ENCODE peak calls at places on chromosome 3, in eight cellular contexts. D, O, X, R, W, L, C and E are unnamed samples.

GRCh38 chr3:21041621-21042020 is 709.4 kb downstream of the ZNF385D start:
- DNase-seq in C (no peak), X (no peak), L (no peak), D (no peak), O (no peak), R (no peak), W (no peak), E (no peak)

GRCh38 chr3:170639003-170639402 is 53.1 kb upstream of the SLC7A14 start:
- DNase-seq in R (no peak), D (no peak), X (no peak), L (no peak), C (no peak), W (no peak), O (no peak), E (no peak)

GRCh38 chr3:162729686-162730085 is 1233.1 kb downstream of the OTOL1 start:
- DNase-seq in L (no peak), D (no peak), W (peak), R (no peak), O (no peak), C (no peak), X (no peak), E (no peak)

GRCh38 chr3:145383416-145383815 is 777.6 kb downstream of the PLOD2 start:
- DNase-seq in D (no peak), X (no peak), O (no peak), L (no peak), C (no peak), R (no peak), W (no peak), E (no peak)

GRCh38 chr3:46524008-46524407 is 26.2 kb downstream of the RTP3 start:
- DNase-seq in O (no peak), D (no peak), L (no peak), X (no peak), C (no peak), R (no peak), W (no peak), E (no peak)

GRCh38 chr3:194109192-194109863 is 26.6 kb upstream of the HES1 start:
- DNase-seq in O (no peak), C (no peak), L (no peak), X (no peak), W (no peak), R (no peak), D (no peak), E (no peak)

GRCh38 chr3:174710622-174711021 is 148.5 kb upstream of the NAALADL2 start:
- DNase-seq in C (no peak), O (no peak), L (peak), D (no peak), W (peak), X (no peak), R (no peak), E (no peak)

GRCh38 chr3:52313774-52314188 is 2.3 kb upstream of the DNAH1 start:
- DNase-seq in X (no peak), D (no peak), R (no peak), L (no peak), C (peak), O (no peak), W (peak), E (no peak)

GRCh38 chr3:57194641-57195040 is 5.1 kb downstream of the HESX1 start:
- DNase-seq in L (no peak), O (no peak), X (no peak), W (no peak), D (no peak), C (no peak), R (no peak), E (no peak)

GRCh38 chr3:81311321-81311720 is 450.1 kb downstream of the GBE1 start:
- DNase-seq in R (no peak), D (no peak), X (no peak), W (no peak), C (no peak), O (no peak), L (no peak), E (no peak)

GRCh38 chr3:23659274-23659673 is 146.5 kb upstream of the UBE2E1 start:
- DNase-seq in L (no peak), C (peak), O (no peak), D (no peak), R (no peak), X (no peak), W (no peak), E (no peak)

GRCh38 chr3:124351430-124352142 is 359.7 kb upstream of the ROPN1 start:
- DNase-seq in D (peak), X (no peak), C (peak), L (peak), R (peak), O (no peak), W (peak), E (no peak)

GRCh38 chr3:3005345-3005744 is 104.8 kb downstream of the IL5RA start:
- DNase-seq in L (no peak), C (no peak), X (no peak), D (no peak), W (no peak), O (no peak), R (no peak), E (no peak)

GRCh38 chr3:45513041-45513440 is 81.5 kb upstream of the LIMD1 start:
- DNase-seq in W (no peak), L (no peak), C (no peak), R (no peak), O (no peak), D (no peak), X (no peak), E (no peak)

GRCh38 chr3:125652349-125652748 is 57.1 kb upstream of the OSBPL11 start:
- DNase-seq in O (no peak), R (no peak), W (no peak), C (no peak), L (no peak), X (no peak), D (no peak), E (no peak)

GRCh38 chr3:88742066-88742465 is 365.4 kb upstream of the EPHA3 start:
- DNase-seq in X (no peak), C (no peak), D (no peak), R (no peak), W (no peak), L (no peak), O (no peak), E (no peak)